ENCODE peak calls at places on chromosomes 13 and 19, in five cellular contexts. B is ascending aorta, D is heart right ventricle, A is sigmoid colon, F is mammary epithelial cell. O is an unnamed sample.

GRCh38 chr13:42017264-42017663 is 31.2 kb upstream of the DGKH start:
- DNase-seq in B (no peak), D (no peak), A (no peak), F (no peak), O (no peak)

GRCh38 chr13:92573467-92574057 is 653.0 kb upstream of the GPC6 start:
- DNase-seq in B (no peak), D (no peak), A (no peak), F (no peak), O (peak; percentile 44)

GRCh38 chr13:95896302-95896701 is 156.9 kb downstream of the UGGT2 start:
- DNase-seq in B (no peak), D (no peak), A (no peak), F (no peak), O (no peak)

GRCh38 chr13:43111887-43112400 is 88.6 kb downstream of the DNAJC15 start:
- DNase-seq in B (no peak), D (no peak), A (no peak), F (no peak), O (no peak)

GRCh38 chr13:68727788-68728187 is 1379.8 kb upstream of the ATXN8OS start:
- DNase-seq in B (no peak), D (no peak), A (no peak), F (no peak), O (no peak)

GRCh38 chr19:42433503-42434260 is 6.5 kb upstream of the LIPE start:
- DNase-seq in B (peak; percentile 80), D (peak; percentile 86), A (no peak), F (peak; percentile 39), O (peak; percentile 92)

GRCh38 chr13:30829145-30829544 is 76.9 kb upstream of the MEDAG start:
- DNase-seq in B (no peak), D (no peak), A (no peak), F (peak; percentile 98), O (no peak)

GRCh38 chr13:35965226-35965927 is 165.8 kb downstream of the DCLK1 start:
- DNase-seq in B (no peak), D (no peak), A (no peak), F (no peak), O (no peak)

GRCh38 chr13:99751517-99752199 is 219.9 kb downstream of the ZIC5 start:
- DNase-seq in B (no peak), D (no peak), A (no peak), F (no peak), O (no peak)

GRCh38 chr13:28497143-28497876 is 2.4 kb upstream of the FLT1 start:
- DNase-seq in B (no peak), D (no peak), A (no peak), F (no peak), O (no peak)

GRCh38 chr19:54179921-54180452 is 7.0 kb upstream of the TMC4 start:
- DNase-seq in B (no peak), D (no peak), A (no peak), F (peak; percentile 37), O (peak; percentile 10)

GRCh38 chr13:101018720-101019119 is 344.1 kb upstream of the TMTC4 start:
- DNase-seq in B (no peak), D (no peak), A (no peak), F (peak; percentile 73), O (no peak)

GRCh38 chr19:53374743-53375142 is 9.2 kb downstream of the ZNF525 start:
- DNase-seq in B (no peak), D (no peak), A (no peak), F (no peak), O (no peak)

DNA sequence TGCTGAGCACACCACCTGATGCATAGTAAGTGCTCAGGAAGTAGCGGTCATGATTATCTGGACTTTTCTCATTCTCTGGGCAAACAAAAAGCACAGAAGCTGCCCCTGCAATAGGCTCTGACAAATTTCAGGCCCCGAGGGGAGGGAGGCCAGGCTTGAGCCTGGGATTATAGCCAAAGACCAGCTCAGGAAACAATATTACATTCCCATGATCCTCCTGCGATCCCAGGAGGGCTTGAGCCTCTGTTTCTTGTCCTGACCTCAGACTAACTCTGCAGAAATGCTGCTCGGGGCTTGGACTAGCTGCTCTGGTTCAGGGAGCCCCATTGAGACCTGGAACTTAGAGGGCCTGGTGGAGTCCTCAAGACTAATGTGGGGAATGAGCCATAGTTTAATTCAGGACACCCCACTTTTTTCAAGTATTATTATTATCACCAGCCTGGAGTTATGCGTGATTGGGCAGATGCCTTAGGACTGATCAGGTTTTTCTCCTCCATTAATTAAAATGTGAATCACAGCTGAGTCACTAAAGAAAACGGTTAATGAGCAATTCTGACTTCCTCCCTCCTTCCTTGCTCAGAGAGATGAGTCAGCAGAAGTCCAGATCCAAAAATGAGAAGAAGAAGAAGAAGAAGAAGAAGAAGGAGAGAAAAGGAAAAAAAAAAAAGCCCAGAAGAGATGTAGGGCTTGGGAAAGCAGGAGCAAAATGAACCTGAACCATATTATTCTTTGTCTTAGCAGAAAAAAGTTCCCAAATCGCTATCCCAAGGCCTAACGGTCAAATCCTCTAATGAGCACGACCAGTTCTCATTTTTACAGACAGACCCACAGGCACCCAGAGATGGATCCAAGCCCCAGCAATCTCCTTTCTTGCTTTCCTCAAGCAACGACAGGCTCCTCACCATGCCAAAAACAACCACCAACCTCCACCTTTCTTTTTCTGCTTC is 107.2 kb downstream of the CACNA1A start:
- DNase-seq in B (no peak), D (peak; percentile 18), A (no peak), F (peak; percentile 90), O (no peak)
- H3K4me3 ChIP-seq in B (no peak overlapping the region), D (no peak overlapping the region), A (no peak overlapping the region), F (no peak overlapping the region), O (no peak overlapping the region)

DNA sequence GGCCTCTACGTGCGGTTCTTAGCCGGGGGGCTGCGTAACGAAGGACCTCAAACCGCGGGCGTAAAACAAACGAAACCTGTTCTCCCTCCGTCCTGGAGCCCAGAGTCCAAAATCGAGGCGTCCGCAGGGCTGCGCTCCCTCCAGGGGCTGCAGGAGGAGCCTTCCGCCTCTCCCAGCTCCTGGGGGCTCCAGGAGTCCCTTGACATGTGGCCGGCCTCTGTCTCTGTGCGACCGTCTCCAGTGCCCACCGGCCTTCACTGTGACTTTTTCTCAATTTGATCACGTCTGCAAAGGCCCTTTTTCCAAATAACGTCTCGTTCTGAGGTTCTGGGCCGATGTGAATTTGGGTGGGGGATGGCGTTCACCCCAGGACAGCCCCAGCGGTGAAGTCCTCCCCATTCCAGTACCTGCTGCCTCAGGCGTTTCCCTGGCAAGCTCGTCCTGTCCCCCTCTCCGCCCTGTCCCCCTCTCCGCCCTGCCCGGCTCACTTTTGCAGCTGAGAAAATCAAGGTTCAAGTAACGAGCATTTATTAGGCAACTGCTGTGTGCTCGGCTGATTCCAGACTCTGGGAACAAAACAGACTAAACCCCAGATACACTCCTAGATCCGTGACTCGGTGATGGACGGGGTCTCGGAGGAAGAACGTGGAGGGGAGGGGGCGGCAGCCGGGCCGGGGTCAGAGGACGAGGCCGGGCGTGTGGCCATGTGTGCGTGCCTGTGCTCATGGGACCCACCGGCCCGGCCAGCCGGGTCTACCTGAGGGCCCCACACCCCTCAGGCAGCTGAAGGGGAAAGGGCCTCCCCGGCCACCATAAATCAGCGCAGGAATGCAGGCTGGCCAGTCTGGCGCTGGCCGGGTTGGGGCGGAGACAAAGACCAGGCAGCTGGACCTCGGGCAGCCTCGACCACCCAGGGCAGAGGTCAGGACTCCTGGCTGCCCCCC is 28.1 kb upstream of the WDR18 start:
- DNase-seq in B (no peak), D (no peak), A (no peak), F (no peak), O (no peak)
- H3K4me1 ChIP-seq in B (no peaks in the 10 kb centered on the region), D (peaks cover 8% of the 10 kb centered on the region), A (peaks cover 19% of the 10 kb centered on the region), F (peaks cover 14% of the 10 kb centered on the region), O (no peaks in the 10 kb centered on the region)

GRCh38 chr13:111005364-111005763 is 90.5 kb upstream of the ANKRD10 start:
- DNase-seq in B (no peak), D (no peak), A (no peak), F (no peak), O (no peak)
- H3K27me3 ChIP-seq in B (no peaks in the 10 kb centered on the region), D (no peaks in the 10 kb centered on the region), A (no peaks in the 10 kb centered on the region), F (no peaks in the 10 kb centered on the region), O (no peaks in the 10 kb centered on the region)

DNA sequence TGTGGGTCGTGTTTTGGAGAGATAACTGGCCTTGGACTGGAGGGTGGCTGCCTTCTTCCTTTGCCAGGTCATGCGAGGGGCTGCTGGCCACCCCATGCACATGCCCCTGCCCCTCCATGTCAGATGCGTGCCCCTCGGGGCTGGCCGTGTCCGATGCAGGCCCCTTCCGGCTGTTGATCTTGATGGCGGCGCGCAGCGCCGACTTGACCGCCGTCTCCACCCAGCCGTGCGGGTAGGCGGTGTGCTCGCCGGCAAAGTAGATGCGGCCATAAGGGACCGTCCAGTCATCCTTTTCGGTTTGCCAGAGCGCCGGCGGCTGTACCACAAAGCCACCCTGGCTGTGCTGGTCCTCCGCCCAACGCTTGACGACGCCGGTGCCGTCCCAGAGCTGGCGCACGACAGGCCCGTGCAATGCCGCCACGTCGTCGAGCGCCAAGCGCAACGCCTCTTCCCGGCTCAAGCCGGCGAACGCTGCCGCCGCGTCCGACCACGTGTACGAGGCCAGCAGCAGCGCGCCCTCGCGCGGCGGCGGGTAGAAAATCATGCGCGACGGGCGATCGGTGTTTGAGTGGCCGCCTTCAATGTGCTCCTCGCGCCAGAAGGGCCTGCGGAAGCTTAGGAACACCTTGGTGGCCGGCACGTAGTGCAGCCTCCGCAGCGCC is 6.9 kb downstream of the IL4I1 start:
- DNase-seq in B (peak; percentile 84), D (peak; percentile 80), A (no peak), F (peak; percentile 51), O (peak; percentile 83)
- H3K4me3 ChIP-seq in B (peak overlapping the region; percentile 25), D (peak overlapping the region; percentile 48), A (no peak overlapping the region), F (no peak overlapping the region), O (no peak overlapping the region)